ENCODE peak calls at places on chromosomes 12 and 14, in eight cellular contexts. D, S, Y, V, U, K, I and G are unnamed samples. For H3K36me3 and H3K9me3, the result is how much of the 10 kb centered on the place peaks cover.

GRCh38 chr12:129084875-129085826 is 231.9 kb downstream of the GLT1D1 start:
- DNase-seq in I (no peak), Y (no peak), D (no peak), U (no peak), V (no peak), K (no peak), S (no peak), G (no peak)

GRCh38 chr14:68468437-68469207 is 324.2 kb downstream of the ZFP36L1 start:
- DNase-seq in U (no peak), V (no peak), D (no peak), I (no peak), Y (no peak), S (no peak), K (no peak), G (no peak)

GRCh38 chr14:28975084-28975483 is 208.5 kb downstream of the FOXG1 start:
- DNase-seq in S (no peak), U (no peak), D (no peak), I (no peak), V (no peak), Y (peak), K (no peak), G (no peak)

GRCh38 chr14:76500011-76500410 is 124.1 kb downstream of the ESRRB start:
- DNase-seq in U (no peak), D (no peak), Y (no peak), I (peak), K (peak), S (no peak), V (peak), G (no peak)

GRCh38 chr14:31582286-31582691 is 21.1 kb downstream of the NUBPL start:
- DNase-seq in D (no peak), I (peak), S (no peak), K (no peak), U (no peak), V (no peak), Y (peak), G (peak)

GRCh38 chr14:95935228-95935822 is 58.7 kb downstream of the TUNAR start:
- DNase-seq in D (no peak), S (no peak), U (no peak), K (no peak), Y (peak), I (no peak), V (no peak), G (peak)

GRCh38 chr12:132279184-132279889 is 50.1 kb downstream of the GALNT9 start:
- DNase-seq in Y (no peak), K (no peak), S (peak), I (peak), V (no peak), U (peak), D (no peak), G (peak)

GRCh38 chr12:94140556-94140955 is 7.8 kb upstream of the PLXNC1 start:
- DNase-seq in D (no peak), S (no peak), Y (no peak), U (peak), I (no peak), K (no peak), V (peak), G (peak)

GRCh38 chr12:58537278-58537677 is 383.0 kb downstream of the LRIG3 start:
- DNase-seq in D (no peak), U (no peak), V (no peak), Y (no peak), S (no peak), I (no peak), K (no peak), G (no peak)

GRCh38 chr14:101796479-101796878 is 35.0 kb downstream of the PPP2R5C start:
- DNase-seq in S (no peak), U (no peak), D (no peak), Y (no peak), I (no peak), V (no peak), K (no peak), G (no peak)

GRCh38 chr12:113955109-113955970 is 10.8 kb downstream of the RBM19 start:
- DNase-seq in D (no peak), K (no peak), U (peak), V (peak), Y (no peak), S (no peak), I (no peak), G (no peak)

GRCh38 chr12:28622416-28622815 is 432.2 kb downstream of the CCDC91 start:
- DNase-seq in S (no peak), Y (no peak), V (peak), I (no peak), K (no peak), D (no peak), U (no peak), G (no peak)

GRCh38 chr12:90260136-90260535 is 551.5 kb upstream of the ATP2B1 start:
- DNase-seq in K (no peak), D (no peak), S (no peak), I (no peak), U (no peak), V (no peak), Y (no peak), G (no peak)

GRCh38 chr14:64610049-64610746 is 60.4 kb downstream of the PPP1R36 start:
- DNase-seq in I (no peak), K (no peak), D (no peak), U (no peak), Y (no peak), V (no peak), S (no peak), G (no peak)

GRCh38 chr12:121391619-121392324 is 8.1 kb upstream of the RNF34 start:
- DNase-seq in D (no peak), I (peak), K (no peak), V (no peak), U (no peak), S (no peak), Y (no peak), G (peak)

GRCh38 chr14:63578300-63578699 is 35.1 kb upstream of the PPP2R5E start:
- DNase-seq in U (no peak), K (no peak), I (no peak), D (no peak), Y (no peak), S (no peak), V (peak), G (no peak)

GRCh38 chr12:26239127-26239500 is 43.7 kb downstream of the SSPN start:
- DNase-seq in I (no peak), K (no peak), Y (no peak), U (no peak), S (no peak), V (peak), D (no peak), G (no peak)
- H3K36me3 ChIP-seq in I (under half), K (under half), Y (under half), U (under half), S (under half), V (under half), D (under half), G (under half)

GRCh38 chr12:100173111-100173510 is 27.5 kb upstream of the ACTR6 start:
- DNase-seq in V (no peak), K (no peak), S (no peak), Y (no peak), D (no peak), I (no peak), U (no peak), G (no peak)
- H3K9me3 ChIP-seq in V (under half), K (under half), S (under half), Y (under half), D (under half), I (under half), U (under half), G (under half)

GRCh38 chr14:100138955-100139354 is 20.5 kb downstream of the DEGS2 start:
- DNase-seq in U (no peak), K (no peak), S (no peak), Y (no peak), I (no peak), D (no peak), V (no peak), G (no peak)

GRCh38 chr14:100138082-100138787 is 21.2 kb downstream of the DEGS2 start:
- DNase-seq in Y (no peak), D (no peak), I (no peak), K (no peak), V (peak), U (no peak), S (no peak), G (no peak)

GRCh38 chr14:100141133-100141497 is 18.3 kb downstream of the DEGS2 start:
- DNase-seq in S (no peak), U (no peak), I (no peak), D (no peak), K (no peak), V (no peak), Y (no peak), G (no peak)

GRCh38 chr14:100142073-100143040 is 17.1 kb downstream of the DEGS2 start:
- DNase-seq in U (peak), K (no peak), S (peak), V (peak), I (peak), D (no peak), Y (no peak), G (peak)

GRCh38 chr14:100140452-100141132 is 18.9 kb downstream of the DEGS2 start:
- DNase-seq in U (peak), D (no peak), S (no peak), I (no peak), Y (peak), K (no peak), V (peak), G (no peak)
- H3K27ac ChIP-seq in U (no peak), D (no peak), S (no peak), I (peak), Y (no peak), K (no peak), V (no peak), G (no peak)

DNA sequence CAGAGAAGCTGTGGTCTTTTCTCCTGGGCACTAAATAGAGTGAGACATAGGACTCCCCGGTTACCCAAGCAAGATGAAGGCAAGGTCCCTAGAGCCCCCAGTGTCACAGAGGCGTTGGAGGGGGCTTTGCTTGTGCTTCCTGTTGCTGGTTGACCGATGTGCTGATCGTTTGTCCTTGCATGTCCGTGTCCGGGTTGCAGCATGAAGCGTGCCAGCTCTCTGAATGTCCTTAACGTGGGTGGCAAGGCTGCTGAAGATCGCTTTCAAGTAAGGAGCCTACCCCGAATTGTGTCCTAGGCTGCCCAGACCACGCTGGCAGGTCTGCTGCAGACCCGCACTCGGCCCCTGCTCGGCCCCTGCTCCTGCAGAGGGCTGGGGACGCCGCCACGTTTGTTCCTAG is 23.1 kb downstream of the XRCC3 start:
- DNase-seq in V (peak), I (no peak), S (no peak), K (peak), Y (no peak), D (peak), U (no peak), G (no peak)
- H3K36me3 ChIP-seq in V (half or more), I (under half), S (under half), K (under half), Y (under half), D (under half), U (under half), G (under half)

DNA sequence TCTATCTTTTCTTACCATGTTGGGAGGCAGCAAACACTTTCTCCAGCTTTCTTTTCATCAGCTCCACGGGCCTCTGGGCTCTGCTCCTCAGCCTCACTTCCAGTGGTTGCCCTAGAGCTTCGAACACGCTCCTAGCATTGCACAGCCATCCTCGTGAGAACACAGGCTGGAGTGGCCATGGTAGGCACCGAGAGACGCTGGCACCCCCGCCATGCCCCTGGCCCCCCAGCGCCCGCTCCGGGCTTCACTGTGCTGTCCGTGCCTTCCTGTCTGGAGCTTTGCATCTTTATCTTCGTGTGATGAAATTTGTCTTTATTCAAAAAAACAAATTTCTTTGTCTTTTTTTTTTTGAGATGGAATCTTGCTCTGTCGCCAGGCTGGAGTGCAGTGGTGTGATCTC is 352.2 kb downstream of the TMEM121 start:
- DNase-seq in Y (no peak), D (no peak), V (peak), S (peak), K (peak), I (no peak), U (no peak), G (peak)
- H3K9me3 ChIP-seq in Y (under half), D (under half), V (under half), S (under half), K (under half), I (under half), U (under half), G (under half)

DNA sequence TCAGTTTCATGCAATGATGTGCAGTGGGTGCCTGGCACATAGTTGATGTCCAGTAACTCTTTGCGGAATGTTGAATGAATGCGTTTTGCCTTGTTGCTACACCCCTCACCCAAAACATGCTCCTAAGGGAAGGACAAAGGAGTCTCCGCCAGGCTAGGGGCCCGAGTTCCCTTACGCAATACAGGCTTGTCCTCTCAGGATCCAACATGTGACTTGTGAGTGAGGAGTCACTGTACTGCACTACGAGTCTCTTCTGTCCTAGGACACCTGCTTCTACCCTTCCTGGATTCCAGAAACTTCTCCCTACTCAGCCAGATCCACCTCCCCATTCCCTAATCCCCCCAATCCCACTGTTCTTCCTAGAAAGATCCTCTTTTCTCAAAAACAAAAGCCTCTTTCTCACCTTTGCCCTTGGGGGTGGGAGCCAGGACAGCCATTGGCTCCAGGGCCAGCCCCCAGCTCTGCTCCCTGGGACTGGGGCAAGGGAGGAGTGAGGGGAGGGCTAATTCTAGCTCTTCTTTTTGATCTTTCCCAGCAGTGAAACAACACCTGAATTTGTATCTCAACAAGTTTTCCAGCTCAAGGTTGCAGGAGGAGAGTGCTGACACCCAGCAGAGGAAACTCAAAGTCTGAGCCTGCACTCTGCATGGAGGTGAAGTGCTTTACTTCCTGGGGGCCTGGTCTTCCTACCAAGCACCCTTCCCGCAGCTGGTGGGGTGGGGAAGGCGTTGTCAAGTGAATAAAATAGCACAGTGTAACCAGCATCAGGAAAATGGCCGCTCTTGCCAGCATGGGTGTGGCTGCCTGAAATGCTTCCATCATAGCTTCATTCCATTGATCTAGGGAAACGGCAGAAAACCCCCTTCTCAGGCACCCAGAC is 3.4 kb upstream of the OTUB2 start:
- DNase-seq in D (no peak), S (peak), V (peak), U (no peak), I (no peak), K (no peak), Y (no peak), G (no peak)
- H3K27ac ChIP-seq in D (no peak), S (no peak), V (no peak), U (no peak), I (no peak), K (no peak), Y (peak), G (no peak)